ENCODE peak calls at places on chromosome 2, in seven cellular contexts. One of them, this sample, is unnamed.

GRCh38 chr2:224546926-224547325 is 38.2 kb downstream of the CUL3 start:
- DNase-seq in GDM1: no peak
- DNase-seq in stimulated activated CD4-positive, alpha-beta T cell treated with anti-CD3 and anti-CD28 coated beads, Interleukin-15, amount 100 ng/mL, for 1 hour: no peak
- DNase-seq in WTC11: no peak
- DNase-seq in fibroblast of pulmonary artery: no peak
- DNase-seq in stromal cell of bone marrow: no peak
- DNase-seq in posterior vena cava: no peak
- DNase-seq in this sample: no peak

GRCh38 chr2:225025917-225026571 is 16.2 kb downstream of the DOCK10 start:
- DNase-seq in GDM1: peak; percentile 55
- DNase-seq in stimulated activated CD4-positive, alpha-beta T cell treated with anti-CD3 and anti-CD28 coated beads, Interleukin-15, amount 100 ng/mL, for 1 hour: no peak
- DNase-seq in WTC11: no peak
- DNase-seq in fibroblast of pulmonary artery: peak; percentile 85
- DNase-seq in stromal cell of bone marrow: peak; percentile 71
- DNase-seq in posterior vena cava: peak; percentile 63
- DNase-seq in this sample: peak; percentile 87

GRCh38 chr2:214808961-214809750 is at the start of gene BARD1:
- DNase-seq in GDM1: peak; percentile 63
- DNase-seq in stimulated activated CD4-positive, alpha-beta T cell treated with anti-CD3 and anti-CD28 coated beads, Interleukin-15, amount 100 ng/mL, for 1 hour: no peak
- DNase-seq in WTC11: peak; percentile 53
- DNase-seq in fibroblast of pulmonary artery: peak; percentile 46
- DNase-seq in stromal cell of bone marrow: peak; percentile 38
- DNase-seq in posterior vena cava: peak; percentile 88
- DNase-seq in this sample: peak; percentile 47

GRCh38 chr2:112181571-112182290 is 43.5 kb downstream of the FBLN7 start:
- DNase-seq in GDM1: no peak
- DNase-seq in stimulated activated CD4-positive, alpha-beta T cell treated with anti-CD3 and anti-CD28 coated beads, Interleukin-15, amount 100 ng/mL, for 1 hour: peak; percentile 57
- DNase-seq in WTC11: peak; percentile 73
- DNase-seq in fibroblast of pulmonary artery: no peak
- DNase-seq in stromal cell of bone marrow: no peak
- DNase-seq in posterior vena cava: no peak
- DNase-seq in this sample: no peak

GRCh38 chr2:109275120-109276040 is 146.4 kb downstream of the SH3RF3 start:
- DNase-seq in GDM1: peak; percentile 49
- DNase-seq in stimulated activated CD4-positive, alpha-beta T cell treated with anti-CD3 and anti-CD28 coated beads, Interleukin-15, amount 100 ng/mL, for 1 hour: no peak
- DNase-seq in WTC11: no peak
- DNase-seq in fibroblast of pulmonary artery: no peak
- DNase-seq in stromal cell of bone marrow: no peak
- DNase-seq in posterior vena cava: no peak
- DNase-seq in this sample: no peak

GRCh38 chr2:133976659-133977058 is 277.2 kb upstream of the MGAT5 start:
- DNase-seq in GDM1: no peak
- DNase-seq in stimulated activated CD4-positive, alpha-beta T cell treated with anti-CD3 and anti-CD28 coated beads, Interleukin-15, amount 100 ng/mL, for 1 hour: no peak
- DNase-seq in WTC11: no peak
- DNase-seq in fibroblast of pulmonary artery: no peak
- DNase-seq in stromal cell of bone marrow: no peak
- DNase-seq in posterior vena cava: no peak
- DNase-seq in this sample: no peak

GRCh38 chr2:224183086-224183485 is 144.0 kb upstream of the SERPINE2 start:
- DNase-seq in GDM1: no peak
- DNase-seq in stimulated activated CD4-positive, alpha-beta T cell treated with anti-CD3 and anti-CD28 coated beads, Interleukin-15, amount 100 ng/mL, for 1 hour: no peak
- DNase-seq in WTC11: no peak
- DNase-seq in fibroblast of pulmonary artery: no peak
- DNase-seq in stromal cell of bone marrow: no peak
- DNase-seq in posterior vena cava: no peak
- DNase-seq in this sample: no peak

GRCh38 chr2:236608308-236608564 is 38.6 kb downstream of the ACKR3 start:
- DNase-seq in GDM1: no peak
- DNase-seq in stimulated activated CD4-positive, alpha-beta T cell treated with anti-CD3 and anti-CD28 coated beads, Interleukin-15, amount 100 ng/mL, for 1 hour: no peak
- DNase-seq in WTC11: no peak
- DNase-seq in fibroblast of pulmonary artery: no peak
- DNase-seq in stromal cell of bone marrow: no peak
- DNase-seq in posterior vena cava: no peak
- DNase-seq in this sample: no peak

GRCh38 chr2:151111599-151112278 is 149.9 kb downstream of the RBM43 start:
- DNase-seq in GDM1: no peak
- DNase-seq in stimulated activated CD4-positive, alpha-beta T cell treated with anti-CD3 and anti-CD28 coated beads, Interleukin-15, amount 100 ng/mL, for 1 hour: no peak
- DNase-seq in WTC11: no peak
- DNase-seq in fibroblast of pulmonary artery: peak; percentile 58
- DNase-seq in stromal cell of bone marrow: peak; percentile 75
- DNase-seq in posterior vena cava: no peak
- DNase-seq in this sample: no peak

GRCh38 chr2:241821460-241822263 is 12.7 kb downstream of the NEU4 start:
- DNase-seq in GDM1: no peak
- DNase-seq in stimulated activated CD4-positive, alpha-beta T cell treated with anti-CD3 and anti-CD28 coated beads, Interleukin-15, amount 100 ng/mL, for 1 hour: no peak
- DNase-seq in WTC11: no peak
- DNase-seq in fibroblast of pulmonary artery: no peak
- DNase-seq in stromal cell of bone marrow: no peak
- DNase-seq in posterior vena cava: peak; percentile 68
- DNase-seq in this sample: no peak

GRCh38 chr2:3503483-3503882 is 15.8 kb downstream of the ADI1 start:
- DNase-seq in GDM1: no peak
- DNase-seq in stimulated activated CD4-positive, alpha-beta T cell treated with anti-CD3 and anti-CD28 coated beads, Interleukin-15, amount 100 ng/mL, for 1 hour: no peak
- DNase-seq in WTC11: no peak
- DNase-seq in fibroblast of pulmonary artery: no peak
- DNase-seq in stromal cell of bone marrow: no peak
- DNase-seq in posterior vena cava: no peak
- DNase-seq in this sample: no peak

GRCh38 chr2:127697482-127698180 is 3.7 kb upstream of the SFT2D3 start:
- DNase-seq in GDM1: no peak
- DNase-seq in stimulated activated CD4-positive, alpha-beta T cell treated with anti-CD3 and anti-CD28 coated beads, Interleukin-15, amount 100 ng/mL, for 1 hour: no peak
- DNase-seq in WTC11: no peak
- DNase-seq in fibroblast of pulmonary artery: no peak
- DNase-seq in stromal cell of bone marrow: no peak
- DNase-seq in posterior vena cava: no peak
- DNase-seq in this sample: no peak

GRCh38 chr2:41886757-41887156 is 161.1 kb upstream of the PKDCC start:
- DNase-seq in GDM1: no peak
- DNase-seq in stimulated activated CD4-positive, alpha-beta T cell treated with anti-CD3 and anti-CD28 coated beads, Interleukin-15, amount 100 ng/mL, for 1 hour: no peak
- DNase-seq in WTC11: no peak
- DNase-seq in fibroblast of pulmonary artery: peak; percentile 48
- DNase-seq in stromal cell of bone marrow: no peak
- DNase-seq in posterior vena cava: no peak
- DNase-seq in this sample: no peak

GRCh38 chr2:69798466-69798908 is 31.0 kb upstream of the GMCL1 start:
- DNase-seq in GDM1: no peak
- DNase-seq in stimulated activated CD4-positive, alpha-beta T cell treated with anti-CD3 and anti-CD28 coated beads, Interleukin-15, amount 100 ng/mL, for 1 hour: no peak
- DNase-seq in WTC11: no peak
- DNase-seq in fibroblast of pulmonary artery: peak; percentile 35
- DNase-seq in stromal cell of bone marrow: no peak
- DNase-seq in posterior vena cava: no peak
- DNase-seq in this sample: no peak

GRCh38 chr2:215436705-215437570 is 1.1 kb upstream of the FN1 start:
- DNase-seq in GDM1: no peak
- DNase-seq in stimulated activated CD4-positive, alpha-beta T cell treated with anti-CD3 and anti-CD28 coated beads, Interleukin-15, amount 100 ng/mL, for 1 hour: no peak
- DNase-seq in WTC11: peak; percentile 34
- DNase-seq in fibroblast of pulmonary artery: peak; percentile 69
- DNase-seq in stromal cell of bone marrow: no peak
- DNase-seq in posterior vena cava: no peak
- DNase-seq in this sample: no peak

GRCh38 chr2:74685408-74685807 is 31.4 kb downstream of the SEMA4F start:
- DNase-seq in GDM1: no peak
- DNase-seq in stimulated activated CD4-positive, alpha-beta T cell treated with anti-CD3 and anti-CD28 coated beads, Interleukin-15, amount 100 ng/mL, for 1 hour: no peak
- DNase-seq in WTC11: no peak
- DNase-seq in fibroblast of pulmonary artery: no peak
- DNase-seq in stromal cell of bone marrow: no peak
- DNase-seq in posterior vena cava: no peak
- DNase-seq in this sample: no peak

GRCh38 chr2:31401580-31401979 is 13.0 kb downstream of the XDH start:
- DNase-seq in GDM1: no peak
- DNase-seq in stimulated activated CD4-positive, alpha-beta T cell treated with anti-CD3 and anti-CD28 coated beads, Interleukin-15, amount 100 ng/mL, for 1 hour: no peak
- DNase-seq in WTC11: no peak
- DNase-seq in fibroblast of pulmonary artery: peak; percentile 85
- DNase-seq in stromal cell of bone marrow: peak; percentile 97
- DNase-seq in posterior vena cava: no peak
- DNase-seq in this sample: no peak